ENCODE peak calls at places on chromosomes 1 and 21, in eight cellular contexts. A is kidney, O is HFF-Myc, X is SJCRH30, K is bronchial epithelial cell, F is astrocyte of the spinal cord, T is brain microvascular endothelial cell, R is fibroblast of lung. Z is an unnamed sample.

GRCh38 chr1:78102082-78102481 is 56.3 kb downstream of the GIPC2 start:
- DNase-seq in X (no peak), R (peak), K (peak), F (peak), O (no peak), T (peak), A (no peak), Z (no peak)

GRCh38 chr1:96843196-96843595 is 121.6 kb downstream of the PTBP2 start:
- DNase-seq in F (peak), A (no peak), R (peak), O (no peak), X (peak), T (peak), K (no peak), Z (no peak)

GRCh38 chr1:177620636-177621190 is 349.1 kb downstream of the SEC16B start:
- DNase-seq in O (no peak), R (no peak), X (no peak), F (no peak), A (no peak), T (peak), K (peak), Z (no peak)

GRCh38 chr1:157628773-157629172 is 30.9 kb upstream of the FCRL4 start:
- DNase-seq in R (no peak), O (no peak), A (no peak), K (no peak), X (no peak), T (no peak), F (no peak), Z (no peak)

GRCh38 chr1:98044071-98044697 is 123.3 kb upstream of the DPYD start:
- DNase-seq in K (no peak), X (no peak), O (no peak), R (no peak), F (no peak), A (no peak), T (no peak), Z (no peak)

GRCh38 chr1:235295902-235296350 is 32.1 kb downstream of the ARID4B start:
- DNase-seq in T (peak), K (peak), O (no peak), R (peak), X (no peak), F (peak), A (no peak), Z (no peak)

GRCh38 chr1:228975238-228975929 is 240.1 kb downstream of the RHOU start:
- DNase-seq in X (no peak), T (no peak), K (no peak), F (no peak), R (no peak), A (no peak), O (no peak), Z (no peak)

GRCh38 chr1:54016343-54017282 is 1.4 kb downstream of the LDLRAD1 start:
- DNase-seq in X (no peak), R (peak), T (peak), A (peak), K (peak), F (peak), O (peak), Z (no peak)

GRCh38 chr21:36710729-36711048 is 11.8 kb downstream of the SIM2 start:
- DNase-seq in T (no peak), K (no peak), A (no peak), X (no peak), R (no peak), F (no peak), O (no peak), Z (no peak)

GRCh38 chr1:179921981-179922380 is 32.6 kb upstream of the CEP350 start:
- DNase-seq in T (no peak), A (no peak), K (no peak), X (no peak), R (no peak), O (no peak), F (no peak), Z (no peak)

GRCh38 chr21:44029460-44030087 is 17.5 kb downstream of the TRAPPC10 start:
- DNase-seq in R (no peak), O (no peak), T (no peak), F (no peak), A (no peak), X (no peak), K (no peak), Z (no peak)

GRCh38 chr1:237565236-237565635 is 325.5 kb downstream of the ZP4 start:
- DNase-seq in F (no peak), A (no peak), O (no peak), K (no peak), R (no peak), T (no peak), X (no peak), Z (no peak)

GRCh38 chr1:57112148-57112547 is 146.3 kb upstream of the C8B start:
- DNase-seq in K (peak), F (peak), T (no peak), O (no peak), R (no peak), X (no peak), A (no peak), Z (no peak)

GRCh38 chr1:184669400-184669799 is 85.3 kb downstream of the EDEM3 start:
- DNase-seq in A (no peak), T (no peak), K (no peak), X (no peak), R (no peak), O (no peak), F (no peak), Z (no peak)

GRCh38 chr1:21337931-21338567 is 47.8 kb upstream of the ECE1 start:
- DNase-seq in R (peak), O (no peak), F (peak), K (no peak), A (peak), T (no peak), X (no peak), Z (no peak)

GRCh38 chr1:33500547-33500946 is 28.1 kb downstream of the ZSCAN20 start:
- DNase-seq in A (no peak), K (no peak), X (no peak), O (no peak), R (no peak), T (no peak), F (no peak), Z (peak)

GRCh38 chr1:44523747-44524146 is 118.7 kb downstream of the RNF220 start:
- DNase-seq in A (no peak), O (no peak), R (no peak), X (no peak), F (no peak), T (no peak), K (no peak), Z (no peak)

GRCh38 chr1:169483500-169483966 is 2.2 kb downstream of the SLC19A2 start:
- DNase-seq in O (no peak), F (peak), T (no peak), R (peak), A (no peak), K (peak), X (no peak), Z (no peak)

GRCh38 chr1:216111842-216112241 is 311.4 kb downstream of the USH2A start:
- DNase-seq in O (no peak), K (no peak), R (peak), F (peak), A (no peak), X (no peak), T (no peak), Z (no peak)

GRCh38 chr21:25837545-25838263 is 102.9 kb downstream of the GABPA start:
- DNase-seq in X (peak), F (peak), O (peak), A (no peak), R (peak), K (no peak), T (peak), Z (no peak)

GRCh38 chr1:29271724-29272123 is 35.4 kb downstream of the PTPRU start:
- DNase-seq in K (peak), T (peak), X (peak), A (no peak), R (peak), F (peak), O (no peak), Z (peak)

GRCh38 chr1:41670558-41670957 is 186.1 kb upstream of the EDN2 start:
- DNase-seq in O (peak), R (peak), A (peak), X (no peak), K (peak), F (peak), T (peak), Z (no peak)

GRCh38 chr1:201228011-201228983 is 37.7 kb downstream of the IGFN1 start:
- DNase-seq in O (no peak), R (no peak), A (no peak), K (no peak), X (no peak), T (no peak), F (no peak), Z (peak)

GRCh38 chr1:169060906-169061683 is 45.4 kb upstream of the ATP1B1 start:
- DNase-seq in A (no peak), T (no peak), R (no peak), F (no peak), X (no peak), K (no peak), O (no peak), Z (no peak)

DNA sequence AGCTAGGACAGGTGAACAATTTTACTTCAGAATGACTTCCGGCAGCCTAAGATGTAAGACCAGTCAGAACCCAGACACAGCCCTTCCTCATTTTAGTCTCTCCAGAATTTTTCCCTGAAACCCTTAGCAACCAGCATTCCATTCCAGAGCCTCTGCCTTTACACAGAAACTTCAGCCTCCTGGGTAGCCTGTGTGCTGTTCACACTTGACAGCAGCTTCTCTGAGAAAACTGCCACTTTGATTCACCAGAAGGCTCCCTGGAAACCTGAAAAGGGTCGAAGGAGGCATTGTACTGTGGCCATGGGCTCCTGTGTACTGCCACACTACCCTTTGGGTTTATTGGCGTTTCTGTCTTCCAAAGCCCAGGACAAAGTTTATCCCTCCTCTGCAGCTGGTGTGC is 17.4 kb downstream of the HYI start:
- DNase-seq in R (no peak), O (no peak), F (no peak), T (no peak), K (no peak), X (no peak), A (no peak), Z (no peak)
- H3K4me3 ChIP-seq in R (no peak), O (no peak), F (no peak), T (no peak), K (no peak), X (no peak), A (no peak), Z (no peak)

GRCh38 chr21:41315726-41316125 is 875 bp upstream of the FAM3B start:
- DNase-seq in T (no peak), O (no peak), A (no peak), X (no peak), R (no peak), K (no peak), F (no peak), Z (no peak)

GRCh38 chr21:41318218-41318617 is 1.6 kb downstream of the FAM3B start:
- DNase-seq in T (no peak), K (no peak), O (no peak), R (no peak), X (no peak), A (no peak), F (no peak), Z (no peak)

GRCh38 chr21:41316641-41317392 is at the start of gene FAM3B:
- DNase-seq in X (no peak), T (no peak), F (no peak), R (no peak), A (peak), K (no peak), O (no peak), Z (no peak)

GRCh38 chr21:41316200-41316599 is 401 bp upstream of the FAM3B start:
- DNase-seq in T (no peak), K (no peak), F (no peak), O (no peak), X (no peak), R (no peak), A (no peak), Z (no peak)

GRCh38 chr21:41317458-41317857 is 857 bp downstream of the FAM3B start:
- DNase-seq in K (no peak), X (no peak), A (no peak), T (no peak), O (no peak), F (no peak), R (no peak), Z (no peak)
- H3K4me3 ChIP-seq in K (no peak), X (no peak), A (peak), T (no peak), O (no peak), F (no peak), R (no peak), Z (no peak)

DNA sequence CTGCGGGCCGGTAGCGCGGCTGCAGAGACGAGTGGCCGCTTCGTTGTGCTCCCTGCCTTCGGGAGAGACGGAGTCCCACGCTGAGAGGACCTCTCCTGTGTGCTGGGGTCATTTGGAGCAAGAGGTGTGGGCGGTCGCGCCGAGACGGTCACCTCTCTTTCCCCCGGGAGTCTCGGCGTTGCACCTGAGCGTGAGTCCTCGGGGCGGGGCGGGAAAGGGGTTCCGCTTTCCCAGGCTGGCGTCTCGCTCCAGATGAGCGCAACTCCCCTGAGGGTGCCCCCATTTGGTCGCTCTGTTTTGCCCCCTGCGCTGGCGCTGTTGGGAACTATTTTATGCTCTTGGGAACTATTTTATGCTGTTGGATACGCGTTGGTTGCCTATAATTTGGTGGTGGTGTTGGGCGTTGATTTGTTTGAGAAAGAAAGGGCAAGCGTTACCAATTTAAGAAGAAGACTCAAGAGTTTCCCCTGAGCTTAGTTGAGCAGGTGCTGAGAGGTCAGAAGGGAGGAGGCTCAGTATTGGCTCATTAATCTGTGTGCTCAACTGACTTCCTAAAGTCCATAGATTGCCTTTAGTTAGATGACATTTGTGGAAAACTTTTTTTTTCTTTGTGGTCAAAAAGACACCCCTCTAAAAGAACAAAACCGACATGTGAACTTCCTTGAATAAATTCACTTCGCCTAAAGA is 683 bp downstream of the LRRC8B start:
- DNase-seq in X (peak), K (no peak), F (no peak), A (no peak), T (no peak), R (peak), O (no peak), Z (peak)
- H3K4me3 ChIP-seq in X (peak), K (peak), F (peak), A (peak), T (peak), R (peak), O (peak), Z (peak)

GRCh38 chr21:41508415-41509205 is 652 bp upstream of the TMPRSS2 start:
- DNase-seq in O (no peak), K (no peak), F (no peak), T (no peak), A (peak), X (no peak), R (no peak), Z (no peak)
- H3K4me3 ChIP-seq in O (no peak), K (peak), F (no peak), T (no peak), A (peak), X (no peak), R (no peak), Z (no peak)

GRCh38 chr1:115668579-115668978 is 26.8 kb downstream of the VANGL1 start:
- DNase-seq in X (peak), K (peak), R (peak), T (peak), A (no peak), F (peak), O (no peak), Z (no peak)
- H3K4me3 ChIP-seq in X (no peak), K (no peak), R (no peak), T (no peak), A (no peak), F (no peak), O (no peak), Z (no peak)

GRCh38 chr1:5977494-5978444 is 14.5 kb downstream of the NPHP4 start:
- DNase-seq in A (no peak), X (no peak), O (no peak), T (no peak), K (no peak), R (peak), F (no peak), Z (no peak)

GRCh38 chr1:5980314-5981008 is 11.8 kb downstream of the NPHP4 start:
- DNase-seq in O (no peak), A (peak), X (peak), F (peak), T (peak), K (no peak), R (peak), Z (peak)

GRCh38 chr1:5981009-5981380 is 11.2 kb downstream of the NPHP4 start:
- DNase-seq in A (peak), K (no peak), R (no peak), T (no peak), O (no peak), F (no peak), X (no peak), Z (no peak)

GRCh38 chr1:5978452-5978851 is 13.8 kb downstream of the NPHP4 start:
- DNase-seq in A (no peak), F (no peak), T (no peak), K (no peak), O (no peak), X (no peak), R (no peak), Z (no peak)

DNA sequence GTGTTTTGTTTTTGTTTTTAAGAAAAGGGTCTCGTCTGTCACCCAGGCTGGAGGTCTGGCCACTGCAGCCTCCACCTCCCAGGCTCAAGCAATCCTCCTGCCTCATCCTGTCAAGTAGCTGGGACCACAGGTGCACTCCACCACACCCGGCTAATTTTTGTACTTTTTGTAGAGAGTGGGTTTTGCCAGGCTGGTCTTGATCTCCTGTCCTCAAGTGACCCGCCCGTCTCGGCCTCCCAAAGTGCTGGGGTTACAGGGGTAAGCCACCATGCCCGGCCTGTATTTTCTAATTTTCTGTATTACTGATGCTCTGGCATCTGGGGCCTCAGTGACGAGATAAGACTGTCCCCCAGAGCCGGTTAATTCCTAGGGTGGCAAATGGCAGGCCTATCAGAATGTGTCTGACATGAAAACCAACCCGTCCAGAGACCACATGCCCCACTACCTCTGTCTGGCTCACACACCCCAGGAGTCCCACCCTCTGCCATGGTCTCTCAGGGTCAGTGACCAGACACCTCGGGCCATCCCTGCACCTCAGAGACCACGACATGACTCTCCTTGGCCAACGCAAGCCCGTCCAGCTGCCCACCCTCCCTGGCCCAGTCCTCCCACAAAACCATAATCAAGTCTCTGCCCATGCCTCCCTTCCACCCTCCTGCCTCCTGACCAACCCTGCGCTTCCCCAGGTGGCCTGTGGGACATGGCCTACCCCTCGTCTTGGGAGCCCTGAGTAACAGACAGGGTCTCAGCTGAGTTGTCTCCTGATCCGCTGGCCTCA is 12.5 kb downstream of the NPHP4 start:
- DNase-seq in F (no peak), K (no peak), X (no peak), O (no peak), A (peak), T (no peak), R (no peak), Z (no peak)
- H3K4me3 ChIP-seq in F (no peak), K (no peak), X (no peak), O (no peak), A (no peak), T (no peak), R (no peak), Z (no peak)

GRCh38 chr1:62285440-62285839 is 33.8 kb downstream of the KANK4 start:
- DNase-seq in X (no peak), K (no peak), F (no peak), O (no peak), R (no peak), A (no peak), T (no peak), Z (no peak)
- H3K4me3 ChIP-seq in X (no peak), K (no peak), F (no peak), O (no peak), R (no peak), A (no peak), T (no peak), Z (no peak)

GRCh38 chr21:41506526-41507520 is 1.1 kb downstream of the TMPRSS2 start:
- DNase-seq in K (no peak), O (no peak), F (no peak), A (peak), T (no peak), R (no peak), X (no peak), Z (peak)
- H3K4me3 ChIP-seq in K (peak), O (no peak), F (no peak), A (peak), T (no peak), R (no peak), X (no peak), Z (peak)

DNA sequence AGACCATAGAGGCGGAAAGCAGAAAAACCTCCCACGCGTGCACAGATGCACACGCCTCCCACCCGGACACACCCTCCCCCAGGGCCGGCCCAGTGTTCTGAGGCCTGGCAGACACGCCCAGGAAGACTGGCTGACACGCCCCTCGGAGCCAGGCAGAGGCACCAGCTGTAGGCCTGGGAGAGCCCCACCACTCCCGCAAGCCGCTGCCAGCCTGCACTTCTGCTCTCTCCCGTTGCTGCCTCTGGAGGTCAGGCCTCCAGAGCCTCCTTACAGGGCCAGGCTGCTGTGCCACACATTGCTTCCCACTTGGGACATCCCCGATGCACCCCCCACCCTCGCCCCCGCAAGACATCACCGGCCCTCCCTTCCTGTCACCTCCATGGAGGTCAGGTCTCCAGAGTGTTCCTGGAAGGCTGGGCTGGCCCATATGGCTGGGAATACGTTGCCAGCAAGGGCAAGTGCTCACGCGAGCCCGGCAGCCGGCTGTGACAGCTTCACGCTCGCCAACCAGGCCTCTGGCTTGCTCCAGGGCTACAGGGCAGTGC is 40.4 kb downstream of the CASZ1 start:
- DNase-seq in O (no peak), F (no peak), X (peak), R (peak), K (peak), T (no peak), A (peak), Z (peak)
- H3K4me3 ChIP-seq in O (no peak), F (no peak), X (no peak), R (no peak), K (no peak), T (no peak), A (no peak), Z (no peak)

GRCh38 chr1:207323425-207323976 is 2.0 kb downstream of the CD55 start:
- DNase-seq in O (no peak), A (no peak), T (no peak), X (no peak), R (no peak), F (no peak), K (no peak), Z (no peak)
- H3K4me3 ChIP-seq in O (peak), A (no peak), T (no peak), X (no peak), R (no peak), F (no peak), K (no peak), Z (no peak)

Z was measured in WERI-Rb-1.